ENCODE peak calls at places on chromosomes 7 and 10, in nine cellular contexts. One of them, this sample, is unnamed.

GRCh38 chr10:114521250-114521649 is 116.9 kb upstream of the AFAP1L2 start:
- DNase-seq in NCI-H2171 treated with DMSO at 0.1 percent for 48 hours: no peak
- DNase-seq in stimulated activated CD8-positive, alpha-beta memory T cell treated with anti-CD3 and anti-CD28 coated beads, Interleukin-12 subunit alpha, Interleukin-12 subunit beta, amount 100 ng/mL, for 1 hour: no peak
- DNase-seq in substantia nigra: no peak
- DNase-seq in HEK293T: no peak
- DNase-seq in NCI-H1092 treated with DMSO at 0.1 percent for 48 hours: no peak
- DNase-seq in GOT3: no peak
- DNase-seq in OCI-LY7: no peak
- DNase-seq in kidney glomerular epithelial cell: no peak
- DNase-seq in this sample: no peak

GRCh38 chr7:131035088-131035770 is 292.4 kb upstream of the MKLN1 start:
- DNase-seq in NCI-H2171 treated with DMSO at 0.1 percent for 48 hours: no peak
- DNase-seq in stimulated activated CD8-positive, alpha-beta memory T cell treated with anti-CD3 and anti-CD28 coated beads, Interleukin-12 subunit alpha, Interleukin-12 subunit beta, amount 100 ng/mL, for 1 hour: no peak
- DNase-seq in OCI-LY7: no peak
- DNase-seq in HEK293T: no peak
- DNase-seq in substantia nigra: no peak
- DNase-seq in GOT3: no peak
- DNase-seq in NCI-H1092 treated with DMSO at 0.1 percent for 48 hours: no peak
- DNase-seq in kidney glomerular epithelial cell: no peak
- DNase-seq in this sample: no peak

GRCh38 chr10:132200344-132201110 is 13.8 kb downstream of the DPYSL4 start:
- DNase-seq in kidney glomerular epithelial cell: no peak
- DNase-seq in stimulated activated CD8-positive, alpha-beta memory T cell treated with anti-CD3 and anti-CD28 coated beads, Interleukin-12 subunit alpha, Interleukin-12 subunit beta, amount 100 ng/mL, for 1 hour: no peak
- DNase-seq in NCI-H2171 treated with DMSO at 0.1 percent for 48 hours: no peak
- DNase-seq in GOT3: no peak
- DNase-seq in HEK293T: no peak
- DNase-seq in OCI-LY7: no peak
- DNase-seq in substantia nigra: no peak
- DNase-seq in NCI-H1092 treated with DMSO at 0.1 percent for 48 hours: no peak
- DNase-seq in this sample: no peak

GRCh38 chr7:74240482-74240881 is 13.7 kb downstream of the RFC2 start:
- DNase-seq in NCI-H2171 treated with DMSO at 0.1 percent for 48 hours: no peak
- DNase-seq in OCI-LY7: no peak
- DNase-seq in stimulated activated CD8-positive, alpha-beta memory T cell treated with anti-CD3 and anti-CD28 coated beads, Interleukin-12 subunit alpha, Interleukin-12 subunit beta, amount 100 ng/mL, for 1 hour: no peak
- DNase-seq in NCI-H1092 treated with DMSO at 0.1 percent for 48 hours: no peak
- DNase-seq in GOT3: no peak
- DNase-seq in kidney glomerular epithelial cell: no peak
- DNase-seq in HEK293T: no peak
- DNase-seq in substantia nigra: no peak
- DNase-seq in this sample: no peak

GRCh38 chr10:59711871-59712491 is 2.3 kb upstream of the SLC16A9 start:
- DNase-seq in NCI-H2171 treated with DMSO at 0.1 percent for 48 hours: no peak
- DNase-seq in stimulated activated CD8-positive, alpha-beta memory T cell treated with anti-CD3 and anti-CD28 coated beads, Interleukin-12 subunit alpha, Interleukin-12 subunit beta, amount 100 ng/mL, for 1 hour: no peak
- DNase-seq in substantia nigra: no peak
- DNase-seq in kidney glomerular epithelial cell: no peak
- DNase-seq in NCI-H1092 treated with DMSO at 0.1 percent for 48 hours: no peak
- DNase-seq in OCI-LY7: no peak
- DNase-seq in HEK293T: no peak
- DNase-seq in GOT3: no peak
- DNase-seq in this sample: no peak

GRCh38 chr10:9294865-9295264 is 1240.4 kb downstream of the GATA3 start:
- DNase-seq in NCI-H1092 treated with DMSO at 0.1 percent for 48 hours: no peak
- DNase-seq in substantia nigra: no peak
- DNase-seq in stimulated activated CD8-positive, alpha-beta memory T cell treated with anti-CD3 and anti-CD28 coated beads, Interleukin-12 subunit alpha, Interleukin-12 subunit beta, amount 100 ng/mL, for 1 hour: no peak
- DNase-seq in HEK293T: no peak
- DNase-seq in OCI-LY7: no peak
- DNase-seq in NCI-H2171 treated with DMSO at 0.1 percent for 48 hours: no peak
- DNase-seq in GOT3: no peak
- DNase-seq in kidney glomerular epithelial cell: no peak
- DNase-seq in this sample: no peak

GRCh38 chr10:7703140-7703539 is at the start of gene ITIH2:
- DNase-seq in GOT3: no peak
- DNase-seq in NCI-H2171 treated with DMSO at 0.1 percent for 48 hours: no peak
- DNase-seq in HEK293T: no peak
- DNase-seq in NCI-H1092 treated with DMSO at 0.1 percent for 48 hours: no peak
- DNase-seq in OCI-LY7: no peak
- DNase-seq in kidney glomerular epithelial cell: no peak
- DNase-seq in substantia nigra: no peak
- DNase-seq in stimulated activated CD8-positive, alpha-beta memory T cell treated with anti-CD3 and anti-CD28 coated beads, Interleukin-12 subunit alpha, Interleukin-12 subunit beta, amount 100 ng/mL, for 1 hour: no peak
- DNase-seq in this sample: no peak

GRCh38 chr10:116470071-116470470 is 42.4 kb downstream of the PNLIPRP3 start:
- DNase-seq in GOT3: no peak
- DNase-seq in stimulated activated CD8-positive, alpha-beta memory T cell treated with anti-CD3 and anti-CD28 coated beads, Interleukin-12 subunit alpha, Interleukin-12 subunit beta, amount 100 ng/mL, for 1 hour: no peak
- DNase-seq in NCI-H1092 treated with DMSO at 0.1 percent for 48 hours: no peak
- DNase-seq in substantia nigra: no peak
- DNase-seq in OCI-LY7: no peak
- DNase-seq in kidney glomerular epithelial cell: peak; percentile 9
- DNase-seq in NCI-H2171 treated with DMSO at 0.1 percent for 48 hours: no peak
- DNase-seq in HEK293T: no peak
- DNase-seq in this sample: no peak

GRCh38 chr7:41027428-41028115 is 675.3 kb downstream of the INHBA start:
- DNase-seq in GOT3: no peak
- DNase-seq in substantia nigra: no peak
- DNase-seq in NCI-H2171 treated with DMSO at 0.1 percent for 48 hours: no peak
- DNase-seq in NCI-H1092 treated with DMSO at 0.1 percent for 48 hours: no peak
- DNase-seq in stimulated activated CD8-positive, alpha-beta memory T cell treated with anti-CD3 and anti-CD28 coated beads, Interleukin-12 subunit alpha, Interleukin-12 subunit beta, amount 100 ng/mL, for 1 hour: no peak
- DNase-seq in OCI-LY7: no peak
- DNase-seq in HEK293T: no peak
- DNase-seq in kidney glomerular epithelial cell: peak; percentile 98
- DNase-seq in this sample: no peak